ENCODE peak calls at places on chromosomes 2 and 18, in eight cellular contexts. U, Y, N, S, B, Z, R and V are unnamed samples. For H3K4me1, the result is how much of the 10 kb centered on the place peaks cover.

GRCh38 chr18:79933765-79934164 is 17.7 kb downstream of the SLC66A2 start:
- DNase-seq in U (peak), Y (no peak), N (peak), S (no peak), B (no peak), Z (no peak), R (no peak), V (peak)

GRCh38 chr18:45322343-45322742 is 292.9 kb upstream of the SLC14A2 start:
- DNase-seq in U (no peak), Y (no peak), N (no peak), S (no peak), B (no peak), Z (no peak), R (no peak), V (no peak)

GRCh38 chr2:197453914-197454398 is 604 bp downstream of the COQ10B start:
- DNase-seq in U (no peak), Y (no peak), N (no peak), S (no peak), B (peak), Z (peak), R (no peak), V (no peak)

GRCh38 chr18:73043231-73044000 is 175.6 kb upstream of the NETO1 start:
- DNase-seq in U (no peak), Y (no peak), N (no peak), S (no peak), B (no peak), Z (no peak), R (no peak), V (no peak)

GRCh38 chr18:49459404-49460171 is 857 bp downstream of the DYM start:
- DNase-seq in U (peak), Y (peak), N (no peak), S (no peak), B (peak), Z (no peak), R (peak), V (no peak)

GRCh38 chr2:163736433-163737168 is 793 bp upstream of the FIGN start:
- DNase-seq in U (peak), Y (no peak), N (peak), S (peak), B (no peak), Z (no peak), R (peak), V (peak)

GRCh38 chr2:53424902-53425301 is 342.7 kb upstream of the CHAC2 start:
- DNase-seq in U (no peak), Y (no peak), N (no peak), S (no peak), B (no peak), Z (peak), R (no peak), V (no peak)

GRCh38 chr2:204012081-204012653 is 75.6 kb downstream of the ICOS start:
- DNase-seq in U (no peak), Y (no peak), N (no peak), S (no peak), B (no peak), Z (no peak), R (peak), V (no peak)

GRCh38 chr2:99821572-99822369 is 320.6 kb downstream of the AFF3 start:
- DNase-seq in U (peak), Y (no peak), N (no peak), S (no peak), B (peak), Z (no peak), R (no peak), V (no peak)

GRCh38 chr2:99975386-99975785 is 167.0 kb downstream of the AFF3 start:
- DNase-seq in U (no peak), Y (no peak), N (no peak), S (no peak), B (peak), Z (no peak), R (no peak), V (no peak)

DNA sequence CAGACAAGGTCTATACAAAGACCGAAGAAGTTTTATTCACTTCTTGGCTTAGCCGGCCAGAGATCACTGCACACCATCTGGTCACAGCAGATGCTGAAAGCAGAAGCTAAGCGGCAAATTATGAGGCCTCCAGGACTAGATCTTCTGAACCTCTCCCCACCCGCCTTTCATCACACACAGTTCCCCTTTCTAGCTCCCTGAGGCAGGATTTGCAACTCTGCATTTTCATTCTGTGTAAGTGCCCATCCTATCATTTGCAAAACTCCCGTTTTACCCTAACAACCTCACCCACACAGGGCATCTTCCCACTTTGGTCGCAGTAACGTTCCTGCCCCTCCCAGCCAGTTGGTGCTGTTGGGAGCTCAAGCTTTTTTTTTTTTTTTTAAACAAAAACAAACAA is 3.1 kb upstream of the MOB1A start:
- DNase-seq in U (no peak), Y (no peak), N (no peak), S (no peak), B (no peak), Z (peak), R (peak), V (no peak)
- H3K4me1 ChIP-seq in U (under half), Y (under half), N (under half), S (under half), B (under half), Z (under half), R (under half), V (under half)

GRCh38 chr2:174633621-174633927 is 36.0 kb upstream of the WIPF1 start:
- DNase-seq in U (peak), Y (no peak), N (no peak), S (no peak), B (no peak), Z (no peak), R (no peak), V (no peak)

GRCh38 chr2:174635747-174636399 is 38.3 kb upstream of the WIPF1 start:
- DNase-seq in U (no peak), Y (no peak), N (no peak), S (no peak), B (peak), Z (no peak), R (no peak), V (no peak)

GRCh38 chr2:174634130-174635014 is 36.8 kb upstream of the WIPF1 start:
- DNase-seq in U (no peak), Y (peak), N (peak), S (no peak), B (peak), Z (peak), R (no peak), V (no peak)

GRCh38 chr2:174636979-174637378 is 39.4 kb upstream of the WIPF1 start:
- DNase-seq in U (no peak), Y (no peak), N (no peak), S (no peak), B (no peak), Z (no peak), R (no peak), V (no peak)

GRCh38 chr2:174635015-174635593 is 37.5 kb upstream of the WIPF1 start:
- DNase-seq in U (no peak), Y (peak), N (no peak), S (no peak), B (no peak), Z (no peak), R (no peak), V (no peak)
- H3K4me3 ChIP-seq in U (no peak), Y (peak), N (peak), S (peak), B (no peak), Z (peak), R (no peak), V (no peak)

GRCh38 chr2:106159867-106160785 is 34.0 kb downstream of the UXS1 start:
- DNase-seq in U (no peak), Y (peak), N (no peak), S (no peak), B (no peak), Z (no peak), R (no peak), V (no peak)
- H3K4me1 ChIP-seq in U (under half), Y (half or more), N (under half), S (under half), B (under half), Z (under half), R (under half), V (under half)

DNA sequence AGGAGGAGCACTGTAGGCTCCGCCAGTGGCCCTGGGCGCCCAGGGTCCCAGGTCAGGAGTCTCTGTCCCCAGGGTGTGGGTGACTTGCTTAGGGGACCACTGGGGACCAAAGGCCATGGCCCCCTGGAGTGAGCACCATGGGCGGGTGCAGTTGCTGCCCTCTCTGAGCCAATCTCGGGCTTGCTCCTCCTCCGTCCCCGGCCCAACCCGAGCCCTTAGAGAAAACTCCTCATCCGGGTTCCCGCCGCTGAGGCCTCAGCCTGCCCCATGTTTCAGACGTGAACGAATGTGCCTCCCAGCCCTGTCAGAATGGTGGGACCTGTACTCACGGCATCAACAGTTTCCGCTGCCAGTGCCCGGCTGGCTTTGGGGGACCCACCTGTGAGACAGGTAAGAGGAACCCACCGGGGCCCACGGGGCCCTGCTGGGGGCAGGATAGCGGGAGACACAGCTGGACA is 38.6 kb downstream of the SNED1 start:
- DNase-seq in U (no peak), Y (peak), N (no peak), S (no peak), B (no peak), Z (peak), R (no peak), V (no peak)
- H3K4me3 ChIP-seq in U (peak), Y (peak), N (peak), S (peak), B (no peak), Z (peak), R (no peak), V (no peak)

GRCh38 chr2:36427790-36428243 is 72.2 kb downstream of the CRIM1 start:
- DNase-seq in U (no peak), Y (no peak), N (no peak), S (no peak), B (peak), Z (no peak), R (no peak), V (no peak)

GRCh38 chr2:36425771-36426340 is 70.3 kb downstream of the CRIM1 start:
- DNase-seq in U (no peak), Y (no peak), N (no peak), S (no peak), B (no peak), Z (no peak), R (no peak), V (no peak)

GRCh38 chr2:36423172-36423571 is 67.6 kb downstream of the CRIM1 start:
- DNase-seq in U (no peak), Y (no peak), N (no peak), S (no peak), B (no peak), Z (no peak), R (no peak), V (no peak)

GRCh38 chr2:36420569-36421164 is 65.1 kb downstream of the CRIM1 start:
- DNase-seq in U (no peak), Y (no peak), N (no peak), S (no peak), B (no peak), Z (no peak), R (no peak), V (no peak)

GRCh38 chr2:36423619-36424120 is 68.1 kb downstream of the CRIM1 start:
- DNase-seq in U (no peak), Y (no peak), N (no peak), S (no peak), B (no peak), Z (no peak), R (no peak), V (no peak)
- H3K4me1 ChIP-seq in U (under half), Y (under half), N (under half), S (under half), B (under half), Z (under half), R (under half), V (under half)

GRCh38 chr2:160666677-160667061 is 173.1 kb upstream of the RBMS1 start:
- DNase-seq in U (peak), Y (no peak), N (no peak), S (no peak), B (no peak), Z (no peak), R (no peak), V (no peak)
- H3K4me3 ChIP-seq in U (no peak), Y (no peak), N (no peak), S (no peak), B (peak), Z (no peak), R (peak), V (peak)